ENCODE peak calls at places on chromosome 10, in ten cellular contexts. Z is transverse colon, B is A549, N is sigmoid colon, K is HCT116, M is adrenal gland, S is body of pancreas, R is spleen, A is testis, V is heart left ventricle. T is an unnamed sample. For H3K4me1, the result is how much of the 10 kb centered on the place peaks cover.

GRCh38 chr10:96632974-96633373 is 46.2 kb upstream of the TM9SF3 start:
- DNase-seq in N (no peak), R (no peak), A (no peak), V (no peak), B (no peak), S (no peak), K (no peak), M (no peak), Z (no peak), T (no peak)

GRCh38 chr10:113958631-113959382 is 84.9 kb upstream of the ADRB1 start:
- DNase-seq in K (peak), Z (peak), R (no peak), B (peak), A (no peak), S (peak), M (peak), V (peak), N (no peak), T (no peak)

GRCh38 chr10:110137142-110137545 is 70.3 kb upstream of the MXI1 start:
- DNase-seq in N (no peak), M (no peak), K (peak), Z (no peak), V (no peak), S (no peak), B (peak), A (no peak), R (no peak), T (no peak)

GRCh38 chr10:59877191-59877671 is 29.1 kb downstream of the CCDC6 start:
- DNase-seq in M (no peak), B (no peak), V (no peak), S (no peak), Z (no peak), N (no peak), K (no peak), A (no peak), R (no peak), T (no peak)

GRCh38 chr10:119353438-119353837 is 146.1 kb downstream of the GRK5 start:
- DNase-seq in Z (no peak), S (no peak), R (no peak), K (no peak), V (no peak), B (no peak), N (peak), M (no peak), A (no peak), T (no peak)

GRCh38 chr10:90204956-90205695 is 503.7 kb downstream of the KIF20B start:
- DNase-seq in K (no peak), N (no peak), B (no peak), A (no peak), M (no peak), V (no peak), S (no peak), Z (no peak), R (no peak), T (no peak)

GRCh38 chr10:54284526-54285193 is 516.4 kb downstream of the PCDH15 start:
- DNase-seq in A (no peak), B (no peak), M (no peak), S (no peak), Z (no peak), N (no peak), K (no peak), V (no peak), R (no peak), T (no peak)

GRCh38 chr10:32237644-32238345 is 109.2 kb downstream of the EPC1 start:
- DNase-seq in Z (no peak), S (no peak), M (no peak), R (no peak), K (no peak), V (no peak), A (no peak), B (no peak), N (no peak), T (no peak)

GRCh38 chr10:65030263-65030662 is 1509.1 kb downstream of the REEP3 start:
- DNase-seq in M (no peak), N (no peak), V (no peak), B (no peak), S (no peak), Z (no peak), A (no peak), R (no peak), K (no peak), T (no peak)

GRCh38 chr10:73865459-73866442 is 8.6 kb downstream of the CAMK2G start:
- DNase-seq in S (no peak), A (no peak), R (peak), Z (peak), V (peak), K (no peak), B (no peak), N (peak), M (no peak), T (peak)

GRCh38 chr10:21494221-21495001 is 31.1 kb downstream of the SKIDA1 start:
- DNase-seq in M (peak), N (peak), S (no peak), R (peak), K (no peak), B (peak), Z (no peak), V (peak), A (peak), T (no peak)

GRCh38 chr10:47243791-47244190 is 56.2 kb upstream of the GDF10 start:
- DNase-seq in Z (peak), B (no peak), R (peak), V (no peak), N (peak), M (peak), S (no peak), A (no peak), K (no peak), T (no peak)

GRCh38 chr10:55668326-55668922 is 692.6 kb downstream of the ZWINT start:
- DNase-seq in R (no peak), K (no peak), B (peak), V (no peak), M (peak), N (no peak), Z (no peak), S (peak), A (peak), T (no peak)

GRCh38 chr10:90274721-90275468 is 573.5 kb downstream of the KIF20B start:
- DNase-seq in Z (no peak), N (no peak), M (no peak), K (no peak), S (no peak), A (no peak), B (no peak), V (no peak), R (no peak), T (no peak)

GRCh38 chr10:49608166-49608758 is 1.8 kb upstream of the SLC18A3 start:
- DNase-seq in K (no peak), M (no peak), S (no peak), B (no peak), R (peak), A (no peak), V (no peak), Z (no peak), N (no peak), T (peak)

GRCh38 chr10:45602082-45602730 is 70.4 kb downstream of the ZFAND4 start:
- DNase-seq in S (no peak), A (no peak), M (no peak), K (no peak), R (no peak), N (no peak), Z (no peak), V (no peak), B (no peak), T (no peak)

GRCh38 chr10:28253174-28253783 is 49.6 kb downstream of the MPP7 start:
- DNase-seq in A (no peak), S (no peak), B (no peak), M (no peak), V (no peak), R (no peak), Z (no peak), K (no peak), N (no peak), T (no peak)

GRCh38 chr10:35216303-35216905 is 89.8 kb downstream of the CREM start:
- DNase-seq in N (peak), S (peak), M (peak), R (no peak), K (no peak), V (peak), A (peak), B (no peak), Z (peak), T (no peak)

GRCh38 chr10:15238553-15239335 is 70.3 kb upstream of the NMT2 start:
- DNase-seq in K (no peak), Z (no peak), M (no peak), S (no peak), R (no peak), N (no peak), V (no peak), A (no peak), B (no peak), T (no peak)

GRCh38 chr10:35432781-35433338 is 96.6 kb downstream of the CCNY start:
- DNase-seq in R (no peak), S (no peak), B (no peak), A (no peak), N (no peak), V (no peak), Z (no peak), K (no peak), M (no peak), T (no peak)

GRCh38 chr10:46290101-46290884 is 3.5 kb downstream of the ANTXRL start:
- DNase-seq in N (peak), K (no peak), R (peak), Z (no peak), B (no peak), V (no peak), S (no peak), A (no peak), M (no peak), T (no peak)

GRCh38 chr10:15352818-15353217 is 18.3 kb downstream of the FAM171A1 start:
- DNase-seq in R (no peak), Z (no peak), M (no peak), K (no peak), A (no peak), S (no peak), V (no peak), B (no peak), N (no peak), T (no peak)

GRCh38 chr10:59493017-59493416 is 130.7 kb upstream of the FAM13C start:
- DNase-seq in B (no peak), A (no peak), M (no peak), V (no peak), R (peak), K (no peak), S (no peak), Z (no peak), N (no peak), T (no peak)

GRCh38 chr10:124619195-124619594 is 125.0 kb downstream of the FAM53B start:
- DNase-seq in N (no peak), V (no peak), K (no peak), S (peak), B (no peak), R (no peak), A (no peak), M (no peak), Z (no peak), T (peak)
- H3K4me1 ChIP-seq in N (under half), V (under half), K (under half), S (under half), B (under half), R (half or more), A (under half), M (under half), Z (under half), T (under half)

GRCh38 chr10:87093461-87094372 is 926 bp downstream of the GLUD1 start:
- DNase-seq in M (peak), R (peak), B (peak), S (peak), N (peak), Z (peak), V (peak), K (no peak), A (peak), T (peak)
- TF ChIP-seq POLR2A in M (no peak), R (no peak), B (no peak), S (peak), N (no peak), Z (no peak), V (no peak), K (no peak), A (no peak), T (no peak)

GRCh38 chr10:132421377-132422168 is 24.6 kb downstream of the PWWP2B start:
- DNase-seq in N (peak), V (peak), Z (peak), R (peak), M (peak), K (no peak), A (peak), S (peak), B (peak), T (peak)

GRCh38 chr10:132425029-132425758 is 28.2 kb downstream of the PWWP2B start:
- DNase-seq in Z (no peak), V (no peak), A (no peak), N (no peak), B (no peak), R (peak), K (no peak), S (no peak), M (no peak), T (no peak)

GRCh38 chr10:132422169-132422691 is 25.2 kb downstream of the PWWP2B start:
- DNase-seq in N (no peak), M (no peak), V (no peak), B (no peak), S (no peak), R (peak), K (no peak), A (no peak), Z (peak), T (peak)

GRCh38 chr10:132422931-132423813 is 26.2 kb downstream of the PWWP2B start:
- DNase-seq in R (peak), M (no peak), A (no peak), Z (no peak), K (no peak), N (no peak), V (no peak), S (no peak), B (no peak), T (no peak)

GRCh38 chr10:132423966-132424847 is 27.2 kb downstream of the PWWP2B start:
- DNase-seq in S (no peak), R (peak), K (no peak), Z (no peak), A (no peak), V (no peak), B (no peak), M (no peak), N (no peak), T (no peak)
- H3K4me1 ChIP-seq in S (under half), R (half or more), K (under half), Z (under half), A (under half), V (under half), B (under half), M (under half), N (under half), T (under half)

GRCh38 chr10:1394155-1394912 is 338.1 kb downstream of the WDR37 start:
- DNase-seq in N (no peak), Z (no peak), R (no peak), M (no peak), V (no peak), B (no peak), K (no peak), A (peak), S (no peak), T (no peak)

GRCh38 chr10:1396236-1396635 is 340.1 kb downstream of the WDR37 start:
- DNase-seq in Z (no peak), B (no peak), N (no peak), A (peak), S (no peak), V (no peak), R (no peak), M (no peak), K (no peak), T (peak)

GRCh38 chr10:1393481-1393880 is 337.3 kb downstream of the WDR37 start:
- DNase-seq in K (no peak), R (no peak), V (no peak), N (no peak), B (no peak), M (no peak), A (peak), Z (no peak), S (no peak), T (peak)

GRCh38 chr10:1392127-1392526 is 335.9 kb downstream of the WDR37 start:
- DNase-seq in Z (no peak), R (no peak), B (no peak), S (no peak), K (no peak), V (no peak), M (no peak), N (no peak), A (peak), T (no peak)

DNA sequence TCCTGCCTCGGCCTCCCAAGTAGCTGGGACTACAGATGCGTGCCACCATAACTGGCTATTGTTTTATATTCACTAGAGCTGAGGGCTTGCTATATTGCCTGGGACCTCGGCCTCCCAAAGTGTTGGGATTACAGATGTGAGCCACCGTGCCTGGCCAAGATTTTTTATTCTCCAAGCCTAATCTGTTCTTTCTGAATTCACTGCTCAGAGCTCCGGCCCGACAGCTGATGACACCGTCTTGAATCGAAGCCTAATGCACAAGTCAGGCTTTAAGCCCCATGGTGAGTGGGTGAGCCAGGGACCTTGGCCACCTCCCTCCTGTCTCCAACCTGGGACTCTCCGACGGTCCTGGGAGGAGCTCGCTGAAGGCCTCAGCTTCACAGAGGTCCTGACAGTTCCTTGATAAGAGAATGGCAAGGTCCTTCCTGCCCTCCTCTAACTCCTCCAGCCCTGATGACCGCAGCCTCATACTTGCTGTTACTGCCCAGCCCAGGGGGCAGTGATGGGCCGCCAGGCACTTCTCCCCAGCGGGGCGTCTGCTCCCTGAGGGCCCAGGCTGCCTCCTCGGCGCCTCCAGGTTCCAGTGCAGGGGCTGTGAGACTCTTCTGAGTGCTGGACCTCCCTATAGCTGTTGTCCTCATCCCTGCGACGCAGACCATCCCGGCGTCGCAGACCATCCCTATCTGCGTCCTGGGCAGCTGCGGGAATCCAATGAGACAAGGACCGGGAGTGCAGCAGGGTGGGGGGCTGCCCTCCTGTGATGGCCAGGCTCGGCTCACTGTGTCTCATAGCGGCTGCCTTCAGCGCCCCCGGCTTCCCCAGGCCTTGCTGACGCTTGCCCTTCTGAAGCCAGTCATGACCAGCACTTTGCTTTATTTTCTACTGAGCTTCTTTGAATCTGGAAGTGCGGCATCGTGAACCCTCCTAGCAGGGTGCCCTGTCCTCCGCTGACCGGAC is 339.1 kb downstream of the WDR37 start:
- DNase-seq in R (no peak), V (no peak), A (peak), N (no peak), Z (no peak), K (no peak), B (no peak), M (no peak), S (no peak), T (no peak)
- TF ChIP-seq POLR2A in R (no peak), V (no peak), A (no peak), N (no peak), Z (no peak), K (no peak), B (no peak), M (no peak), S (no peak), T (no peak)

DNA sequence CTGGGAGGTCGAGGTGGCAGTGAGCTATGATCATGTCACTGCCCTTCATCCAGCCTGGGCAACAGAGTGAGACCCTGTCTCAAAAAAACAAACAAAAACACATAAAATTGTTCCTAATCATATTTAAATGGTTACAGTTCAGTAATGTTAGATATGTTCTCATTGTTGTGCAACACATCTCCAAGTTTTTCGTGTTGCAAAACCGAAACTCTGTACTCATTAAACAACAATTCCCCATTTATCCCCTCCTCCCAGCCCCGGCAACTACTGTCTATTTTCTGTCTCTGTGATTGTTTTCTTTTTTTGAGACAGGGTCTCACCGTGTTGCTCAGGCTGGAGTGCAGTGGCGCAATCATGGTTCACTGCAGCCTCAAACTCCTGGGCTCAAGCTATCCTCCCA is 16.1 kb upstream of the PRXL2A start:
- DNase-seq in N (no peak), S (no peak), V (no peak), K (no peak), R (no peak), M (no peak), A (no peak), B (no peak), Z (no peak), T (no peak)
- H3K4me1 ChIP-seq in N (under half), S (under half), V (under half), K (under half), R (under half), M (under half), A (under half), B (under half), Z (under half), T (under half)

DNA sequence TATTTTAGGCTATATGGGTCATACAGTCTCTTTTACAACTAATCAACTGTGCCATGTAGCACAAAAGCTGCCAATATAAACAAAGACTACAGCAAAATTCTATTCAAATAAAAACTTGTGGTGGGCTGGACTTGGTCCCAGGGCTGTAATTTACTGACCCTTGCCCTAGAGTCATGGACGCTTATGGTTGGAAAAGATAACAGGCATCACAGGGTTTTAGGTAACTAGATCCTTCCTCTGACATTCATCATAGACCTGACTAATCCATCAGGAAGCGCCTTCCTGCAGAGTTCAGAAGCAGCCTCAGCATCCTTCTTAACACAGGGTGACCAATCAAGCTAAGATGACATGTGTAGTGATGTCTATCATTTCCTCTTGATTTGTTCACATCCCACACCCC is 40.2 kb upstream of the GPAM start:
- DNase-seq in V (no peak), R (no peak), M (no peak), Z (no peak), N (no peak), S (no peak), K (no peak), A (no peak), B (no peak), T (no peak)
- TF ChIP-seq POLR2A in V (no peak), R (no peak), M (no peak), Z (no peak), N (no peak), S (no peak), K (no peak), A (no peak), B (no peak), T (no peak)

T was measured in Peyer's patch.